ENCODE peak calls at places on chromosomes 4 and X, in four cellular contexts. K, T, I and O are unnamed samples.

GRCh38 chr4:74455361-74456055 is 10.6 kb downstream of the AREG start:
- DNase-seq in K (no peak), T (no peak), I (no peak), O (no peak)

GRCh38 chrX:39261446-39262147 is 460.3 kb downstream of the MID1IP1 start:
- DNase-seq in K (peak), T (peak), I (no peak), O (peak)

GRCh38 chr4:82776925-82777542 is 21.6 kb downstream of the SCD5 start:
- DNase-seq in K (no peak), T (no peak), I (no peak), O (no peak)

GRCh38 chrX:71859637-71860036 is 51.0 kb upstream of the NHSL2 start:
- DNase-seq in K (peak), T (peak), I (no peak), O (peak)

GRCh38 chr4:150244600-150244999 is 166.4 kb downstream of the DCLK2 start:
- DNase-seq in K (no peak), T (no peak), I (no peak), O (peak)

GRCh38 chr4:22634541-22635181 is 58.1 kb upstream of the GBA3 start:
- DNase-seq in K (no peak), T (no peak), I (peak), O (no peak)

GRCh38 chr4:58113083-58113482 is 1002.9 kb upstream of the IGFBP7 start:
- DNase-seq in K (no peak), T (no peak), I (no peak), O (no peak)

GRCh38 chr4:139560396-139561084 is 4.5 kb upstream of the SETD7 start:
- DNase-seq in K (no peak), T (no peak), I (peak), O (no peak)

GRCh38 chr4:84826681-84827080 is 139.8 kb downstream of the WDFY3 start:
- DNase-seq in K (no peak), T (no peak), I (no peak), O (no peak)

GRCh38 chrX:20521245-20521644 is 254.5 kb upstream of the RPS6KA3 start:
- DNase-seq in K (no peak), T (no peak), I (no peak), O (no peak)

GRCh38 chrX:107324493-107325310 is 118.3 kb downstream of the DNAAF6 start:
- DNase-seq in K (peak), T (no peak), I (peak), O (peak)

GRCh38 chrX:49188468-49189076 is 2.4 kb upstream of the PRICKLE3 start:
- DNase-seq in K (no peak), T (no peak), I (no peak), O (no peak)

GRCh38 chr4:10119263-10119662 is 2.7 kb upstream of the WDR1 start:
- DNase-seq in K (no peak), T (no peak), I (no peak), O (no peak)

GRCh38 chr4:169689681-169690080 is 68.1 kb downstream of the HPF1 start:
- DNase-seq in K (no peak), T (no peak), I (no peak), O (no peak)

GRCh38 chr4:88998941-88999340 is 58.0 kb downstream of the FAM13A start:
- DNase-seq in K (no peak), T (no peak), I (no peak), O (peak)

GRCh38 chrX:114162068-114162735 is 421.7 kb upstream of the HTR2C start:
- DNase-seq in K (no peak), T (no peak), I (no peak), O (no peak)

GRCh38 chr4:184409911-184410692 is 64.2 kb downstream of the IRF2 start:
- DNase-seq in K (no peak), T (peak), I (peak), O (no peak)

GRCh38 chr4:8332038-8332857 is 62.7 kb downstream of the HTRA3 start:
- DNase-seq in K (no peak), T (no peak), I (peak), O (no peak)